ENCODE peak calls at places on chromosomes 3 and 15, in eight cellular contexts. A, D, G, S, L, V, Z and Y are unnamed samples.

GRCh38 chr15:47551559-47551958 is 165.7 kb upstream of the SEMA6D start:
- DNase-seq in A (no peak), V (no peak), L (no peak), Z (no peak), G (no peak), D (no peak), S (no peak), Y (no peak)

GRCh38 chr3:78917541-78917940 is 850.3 kb downstream of the ROBO1 start:
- DNase-seq in G (no peak), L (no peak), S (no peak), V (no peak), Z (peak; percentile 11), A (no peak), D (no peak), Y (no peak)

GRCh38 chr3:180335056-180335455 is 266.9 kb upstream of the TTC14 start:
- DNase-seq in V (no peak), Z (no peak), D (no peak), L (no peak), G (no peak), S (no peak), A (no peak), Y (no peak)

GRCh38 chr3:170572665-170573253 is 13.1 kb downstream of the SLC7A14 start:
- DNase-seq in V (peak; percentile 40), A (peak; percentile 85), S (peak; percentile 71), Z (peak; percentile 42), L (no peak), D (no peak), G (peak; percentile 93), Y (no peak)

GRCh38 chr3:184756151-184756681 is 44.4 kb upstream of the MAGEF1 start:
- DNase-seq in L (peak; percentile 76), V (no peak), A (no peak), S (no peak), G (no peak), D (no peak), Z (no peak), Y (peak; percentile 45)

GRCh38 chr3:177615015-177615414 is 417.7 kb upstream of the TBL1XR1 start:
- DNase-seq in G (peak; percentile 97), A (peak; percentile 97), L (no peak), D (no peak), S (peak; percentile 88), Z (peak; percentile 90), V (no peak), Y (peak; percentile 81)

GRCh38 chr15:42157381-42157780 is 945 bp upstream of the PLA2G4F start:
- DNase-seq in D (no peak), Z (no peak), A (no peak), L (no peak), V (no peak), G (no peak), S (no peak), Y (no peak)

GRCh38 chr3:115624029-115624645 is 827 bp downstream of the GAP43 start:
- DNase-seq in D (peak; percentile 58), A (no peak), Z (no peak), V (no peak), S (no peak), G (no peak), L (peak; percentile 73), Y (no peak)

GRCh38 chr3:64299206-64299605 is 73.9 kb upstream of the PRICKLE2 start:
- DNase-seq in D (no peak), Z (no peak), S (no peak), L (no peak), A (no peak), V (no peak), G (peak; percentile 25), Y (no peak)

GRCh38 chr15:67244966-67245478 is 9.4 kb downstream of the AAGAB start:
- DNase-seq in V (no peak), A (no peak), S (no peak), L (no peak), Z (no peak), D (no peak), G (peak; percentile 58), Y (no peak)

GRCh38 chr3:171283248-171284222 is 176.7 kb downstream of the TNIK start:
- DNase-seq in D (no peak), L (no peak), S (no peak), V (peak; percentile 71), Z (peak; percentile 48), G (no peak), A (no peak), Y (no peak)

GRCh38 chr3:151479452-151479851 is 18.6 kb upstream of the IGSF10 start:
- DNase-seq in L (no peak), S (no peak), A (no peak), Z (no peak), G (no peak), V (no peak), D (no peak), Y (no peak)

GRCh38 chr3:188240189-188240981 is 86.4 kb downstream of the LPP start:
- DNase-seq in L (no peak), G (no peak), Z (no peak), D (peak; percentile 17), S (no peak), V (no peak), A (no peak), Y (no peak)

GRCh38 chr3:119579366-119580147 is at the start of gene ADPRH:
- DNase-seq in S (peak; percentile 16), V (no peak), A (peak; percentile 82), Z (peak; percentile 78), L (peak; percentile 93), G (peak; percentile 17), D (peak; percentile 87), Y (peak; percentile 95)

GRCh38 chr15:90142216-90143175 is 40.2 kb upstream of the IDH2 start:
- DNase-seq in S (no peak), L (no peak), Z (no peak), G (no peak), V (no peak), D (no peak), A (no peak), Y (peak; percentile 49)

GRCh38 chr3:114451051-114451451 is 157.2 kb downstream of the TIGIT start:
- DNase-seq in Z (no peak), A (no peak), S (no peak), V (no peak), L (no peak), G (no peak), D (no peak), Y (no peak)

GRCh38 chr3:99373088-99373875 is 265.1 kb upstream of the COL8A1 start:
- DNase-seq in Z (no peak), G (no peak), D (no peak), A (no peak), L (no peak), S (no peak), V (no peak), Y (no peak)

GRCh38 chr15:86165263-86166204 is 85.9 kb downstream of the AGBL1 start:
- DNase-seq in L (no peak), D (no peak), Z (no peak), G (no peak), V (no peak), S (no peak), A (no peak), Y (no peak)

GRCh38 chr3:43105597-43106292 is at the start of gene POMGNT2:
- DNase-seq in Z (peak; percentile 89), G (peak; percentile 71), S (peak; percentile 86), D (peak; percentile 96), L (peak; percentile 97), A (peak; percentile 96), V (peak; percentile 16), Y (peak; percentile 96)

GRCh38 chr3:195075199-195075940 is 195.6 kb downstream of the XXYLT1 start:
- DNase-seq in Z (no peak), S (no peak), G (peak; percentile 10), A (no peak), D (no peak), L (no peak), V (no peak), Y (peak; percentile 52)

GRCh38 chr3:138348950-138349739 is 766 bp downstream of the MRAS start:
- DNase-seq in S (no peak), G (peak; percentile 26), A (no peak), Z (peak; percentile 11), D (peak; percentile 50), L (peak; percentile 75), V (no peak), Y (no peak)
- TF ChIP-seq CTCF in S (no peak), G (no peak), A (no peak), Z (no peak), D (no peak), L (peak; percentile 26), V (no peak), Y (no peak)

GRCh38 chr3:169112153-169112892 is 551.2 kb downstream of the MECOM start:
- DNase-seq in V (no peak), Z (peak; percentile 86), L (no peak), S (peak; percentile 83), G (peak; percentile 93), D (no peak), A (peak; percentile 89), Y (no peak)
- H3K27ac ChIP-seq in V (no peak overlapping the region), Z (peak overlapping the region; percentile 96), L (no peak overlapping the region), S (peak overlapping the region; percentile 90), G (peak overlapping the region; percentile 52), D (peak overlapping the region; percentile 2), A (peak overlapping the region; percentile 46), Y (no peak overlapping the region)

DNA sequence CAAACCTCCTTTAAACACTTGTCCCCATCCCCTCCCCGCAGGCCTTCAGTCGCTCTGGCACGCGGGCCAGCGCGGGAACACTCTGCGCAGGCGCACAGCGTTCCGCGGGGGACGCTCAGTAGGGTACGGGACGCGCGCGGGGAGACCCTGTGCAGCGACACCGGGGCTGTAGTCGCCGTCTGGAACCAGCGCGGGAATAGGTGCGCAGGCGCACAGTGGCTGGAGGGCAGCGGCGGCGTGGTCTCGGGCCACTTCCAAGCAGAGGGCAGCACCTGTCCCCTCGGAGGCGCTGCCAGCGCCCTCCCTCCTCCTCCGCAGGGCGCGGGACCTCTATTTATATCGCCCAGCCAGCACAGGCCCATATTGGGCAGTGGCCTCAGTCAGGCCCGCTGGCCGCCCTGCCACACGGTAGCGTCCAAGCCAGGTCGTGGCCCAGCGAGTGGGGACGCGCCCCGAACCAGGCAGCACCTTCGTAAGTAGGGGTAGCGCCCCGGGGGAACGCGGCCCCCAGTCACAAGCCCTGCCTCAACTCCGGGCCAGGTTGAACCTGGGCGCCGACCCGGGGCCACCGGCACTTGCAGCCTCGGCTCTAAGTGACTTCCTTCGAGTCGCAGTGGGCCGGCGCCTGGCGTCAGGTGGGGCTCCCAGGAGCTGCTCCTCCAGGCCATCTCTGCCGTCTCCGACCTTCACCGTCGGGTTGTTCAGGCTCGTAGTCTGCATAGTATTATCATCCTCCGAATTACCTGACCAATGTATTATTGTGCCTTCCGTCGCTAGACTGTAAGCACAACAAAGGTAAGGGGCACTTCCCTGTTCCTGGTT is at the start of gene KBTBD12:
- DNase-seq in A (no peak), L (peak; percentile 82), Z (no peak), D (peak; percentile 50), G (no peak), V (no peak), S (no peak), Y (peak; percentile 80)
- H3K9ac ChIP-seq in A (no peak within 1 kb of the TSS), L (no peak within 1 kb of the TSS), Z (no peak within 1 kb of the TSS), D (no peak within 1 kb of the TSS), G (no peak within 1 kb of the TSS), V (no peak within 1 kb of the TSS), S (no peak within 1 kb of the TSS), Y (peak within 1 kb of the TSS; percentile 22)

DNA sequence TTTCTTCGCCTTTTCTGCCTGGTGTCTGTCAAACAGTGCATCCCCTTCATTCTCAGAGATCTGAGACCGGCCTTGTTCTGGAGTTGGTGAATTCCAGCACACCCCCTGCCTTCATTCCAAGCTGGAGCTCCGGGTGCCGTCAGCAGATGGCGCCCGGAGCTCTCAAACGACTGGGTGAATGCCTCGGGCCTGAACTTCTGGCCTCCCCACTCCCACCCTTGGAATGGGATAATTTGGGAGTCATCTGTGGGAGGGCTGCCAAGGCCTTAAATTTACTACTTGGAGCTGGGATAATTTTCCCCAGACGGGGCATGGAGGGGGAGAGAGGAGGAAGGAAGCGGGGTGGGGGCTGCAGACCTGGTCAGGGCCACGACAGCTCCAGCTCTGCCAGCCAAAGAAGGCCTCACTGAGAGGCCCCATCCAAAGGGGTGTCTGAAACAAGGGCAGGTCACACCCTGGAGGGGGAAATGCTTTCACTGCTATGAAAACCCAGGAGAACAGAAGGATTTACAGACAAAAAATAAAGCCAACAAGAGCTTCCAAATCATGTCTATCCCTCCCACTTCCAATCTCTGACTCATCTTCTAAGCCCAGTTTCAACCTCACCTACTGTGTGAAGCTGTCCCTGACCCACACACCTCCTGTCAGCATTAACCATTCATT is 187.9 kb downstream of the OPA1 start:
- DNase-seq in D (peak; percentile 87), L (peak; percentile 93), A (peak; percentile 95), S (peak; percentile 94), V (no peak), G (peak; percentile 54), Z (peak; percentile 79), Y (peak; percentile 88)
- TF ChIP-seq CTCF in D (peak; percentile 93), L (peak; percentile 97), A (peak; percentile 97), S (peak; percentile 94), V (peak; percentile 62), G (peak; percentile 81), Z (peak; percentile 88), Y (peak; percentile 67)